ENCODE peak calls at places on chromosome 22, in nine cellular contexts. One of them, this sample, is unnamed. For H3K4me1, the result is how much of the 10 kb centered on the place peaks cover.

GRCh38 chr22:39518996-39519680 is 1.2 kb upstream of the ATF4 start:
- DNase-seq in CD8-positive, alpha-beta T cell: no peak
- DNase-seq in spleen: no peak
- DNase-seq in adipocyte: no peak
- DNase-seq in OCI-LY7: peak
- DNase-seq in breast epithelium: no peak
- DNase-seq in CD4-positive, CD25-positive, alpha-beta regulatory T cell: no peak
- DNase-seq in neural progenitor cell: peak
- DNase-seq in SJSA1: no peak
- DNase-seq in this sample: no peak

GRCh38 chr22:39139933-39140332 is 12.5 kb downstream of the CBX7 start:
- DNase-seq in CD8-positive, alpha-beta T cell: no peak
- DNase-seq in spleen: no peak
- DNase-seq in adipocyte: no peak
- DNase-seq in OCI-LY7: no peak
- DNase-seq in breast epithelium: no peak
- DNase-seq in CD4-positive, CD25-positive, alpha-beta regulatory T cell: no peak
- DNase-seq in neural progenitor cell: no peak
- DNase-seq in SJSA1: no peak
- DNase-seq in this sample: no peak

GRCh38 chr22:33357894-33358440 is 299.8 kb upstream of the SYN3 start:
- DNase-seq in CD8-positive, alpha-beta T cell: no peak
- DNase-seq in spleen: no peak
- DNase-seq in adipocyte: no peak
- DNase-seq in OCI-LY7: no peak
- DNase-seq in breast epithelium: no peak
- DNase-seq in CD4-positive, CD25-positive, alpha-beta regulatory T cell: no peak
- DNase-seq in neural progenitor cell: no peak
- DNase-seq in SJSA1: no peak
- DNase-seq in this sample: no peak

GRCh38 chr22:44671742-44672141 is 30.3 kb upstream of the PRR5 start:
- DNase-seq in CD8-positive, alpha-beta T cell: no peak
- DNase-seq in spleen: no peak
- DNase-seq in adipocyte: peak
- DNase-seq in OCI-LY7: no peak
- DNase-seq in breast epithelium: no peak
- DNase-seq in CD4-positive, CD25-positive, alpha-beta regulatory T cell: peak
- DNase-seq in neural progenitor cell: no peak
- DNase-seq in SJSA1: no peak
- DNase-seq in this sample: no peak

GRCh38 chr22:44409211-44409648 is 88.8 kb downstream of the RTL6 start:
- DNase-seq in CD8-positive, alpha-beta T cell: no peak
- DNase-seq in spleen: peak
- DNase-seq in adipocyte: no peak
- DNase-seq in OCI-LY7: no peak
- DNase-seq in breast epithelium: no peak
- DNase-seq in CD4-positive, CD25-positive, alpha-beta regulatory T cell: no peak
- DNase-seq in neural progenitor cell: no peak
- DNase-seq in SJSA1: no peak
- DNase-seq in this sample: no peak

GRCh38 chr22:18975434-18976196 is 39.5 kb upstream of the PRODH start:
- DNase-seq in CD8-positive, alpha-beta T cell: no peak
- DNase-seq in spleen: peak
- DNase-seq in adipocyte: no peak
- DNase-seq in OCI-LY7: no peak
- DNase-seq in breast epithelium: no peak
- DNase-seq in CD4-positive, CD25-positive, alpha-beta regulatory T cell: no peak
- DNase-seq in neural progenitor cell: no peak
- DNase-seq in SJSA1: no peak
- DNase-seq in this sample: no peak

GRCh38 chr22:46010177-46010867 is 33.4 kb upstream of the WNT7B start:
- DNase-seq in CD8-positive, alpha-beta T cell: no peak
- DNase-seq in spleen: peak
- DNase-seq in adipocyte: no peak
- DNase-seq in OCI-LY7: no peak
- DNase-seq in breast epithelium: no peak
- DNase-seq in CD4-positive, CD25-positive, alpha-beta regulatory T cell: no peak
- DNase-seq in neural progenitor cell: no peak
- DNase-seq in SJSA1: no peak
- DNase-seq in this sample: no peak

GRCh38 chr22:37260939-37261338 is 16.9 kb upstream of the RAC2 start:
- DNase-seq in CD8-positive, alpha-beta T cell: peak
- DNase-seq in spleen: peak
- DNase-seq in adipocyte: peak
- DNase-seq in OCI-LY7: peak
- DNase-seq in breast epithelium: no peak
- DNase-seq in CD4-positive, CD25-positive, alpha-beta regulatory T cell: peak
- DNase-seq in neural progenitor cell: peak
- DNase-seq in SJSA1: peak
- DNase-seq in this sample: peak

GRCh38 chr22:24427500-24428164 is at the start of gene ADORA2A:
- DNase-seq in CD8-positive, alpha-beta T cell: peak
- DNase-seq in spleen: peak
- DNase-seq in adipocyte: no peak
- DNase-seq in OCI-LY7: peak
- DNase-seq in breast epithelium: no peak
- DNase-seq in CD4-positive, CD25-positive, alpha-beta regulatory T cell: peak
- DNase-seq in neural progenitor cell: no peak
- DNase-seq in SJSA1: no peak
- DNase-seq in this sample: no peak

GRCh38 chr22:20577045-20577444 is 69.6 kb downstream of the MED15 start:
- DNase-seq in CD8-positive, alpha-beta T cell: no peak
- DNase-seq in spleen: peak
- DNase-seq in adipocyte: no peak
- DNase-seq in OCI-LY7: no peak
- DNase-seq in breast epithelium: no peak
- DNase-seq in CD4-positive, CD25-positive, alpha-beta regulatory T cell: no peak
- DNase-seq in neural progenitor cell: no peak
- DNase-seq in SJSA1: no peak
- DNase-seq in this sample: no peak

GRCh38 chr22:38831166-38831945 is 12.5 kb downstream of the NPTXR start:
- DNase-seq in CD8-positive, alpha-beta T cell: no peak
- DNase-seq in spleen: peak
- DNase-seq in adipocyte: peak
- DNase-seq in OCI-LY7: no peak
- DNase-seq in breast epithelium: no peak
- DNase-seq in CD4-positive, CD25-positive, alpha-beta regulatory T cell: no peak
- DNase-seq in neural progenitor cell: no peak
- DNase-seq in SJSA1: peak
- DNase-seq in this sample: no peak

DNA sequence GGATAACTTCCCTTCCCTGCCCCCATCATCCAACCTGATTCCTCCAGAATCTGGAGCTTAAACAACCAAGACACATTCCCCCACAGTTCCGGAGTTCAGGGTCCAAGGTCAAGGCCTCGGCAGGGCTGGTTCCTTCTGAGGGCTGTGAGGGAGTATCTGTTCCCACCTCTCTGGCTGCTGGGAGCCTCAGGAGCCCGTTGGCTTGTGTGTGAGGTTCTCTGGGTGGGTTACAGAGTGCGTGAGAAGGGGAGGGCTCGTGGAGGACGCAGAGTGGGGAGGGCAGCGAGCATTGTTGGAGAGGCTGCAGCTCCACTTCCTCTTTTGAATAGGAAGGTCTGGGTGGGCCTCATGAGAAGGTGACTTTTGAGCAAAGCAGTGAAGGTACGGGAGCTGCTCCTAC is 8.5 kb downstream of the SERHL2 start:
- DNase-seq in CD8-positive, alpha-beta T cell: no peak
- DNase-seq in spleen: no peak
- DNase-seq in adipocyte: no peak
- DNase-seq in OCI-LY7: peak
- DNase-seq in breast epithelium: no peak
- DNase-seq in CD4-positive, CD25-positive, alpha-beta regulatory T cell: no peak
- DNase-seq in neural progenitor cell: no peak
- DNase-seq in SJSA1: no peak
- DNase-seq in this sample: no peak
- H3K4me1 ChIP-seq in CD8-positive, alpha-beta T cell: under half
- H3K4me1 ChIP-seq in spleen: under half
- H3K4me1 ChIP-seq in adipocyte: under half
- H3K4me1 ChIP-seq in OCI-LY7: under half
- H3K4me1 ChIP-seq in breast epithelium: under half
- H3K4me1 ChIP-seq in CD4-positive, CD25-positive, alpha-beta regulatory T cell: under half
- H3K4me1 ChIP-seq in neural progenitor cell: under half
- H3K4me1 ChIP-seq in SJSA1: under half
- H3K4me1 ChIP-seq in this sample: under half

DNA sequence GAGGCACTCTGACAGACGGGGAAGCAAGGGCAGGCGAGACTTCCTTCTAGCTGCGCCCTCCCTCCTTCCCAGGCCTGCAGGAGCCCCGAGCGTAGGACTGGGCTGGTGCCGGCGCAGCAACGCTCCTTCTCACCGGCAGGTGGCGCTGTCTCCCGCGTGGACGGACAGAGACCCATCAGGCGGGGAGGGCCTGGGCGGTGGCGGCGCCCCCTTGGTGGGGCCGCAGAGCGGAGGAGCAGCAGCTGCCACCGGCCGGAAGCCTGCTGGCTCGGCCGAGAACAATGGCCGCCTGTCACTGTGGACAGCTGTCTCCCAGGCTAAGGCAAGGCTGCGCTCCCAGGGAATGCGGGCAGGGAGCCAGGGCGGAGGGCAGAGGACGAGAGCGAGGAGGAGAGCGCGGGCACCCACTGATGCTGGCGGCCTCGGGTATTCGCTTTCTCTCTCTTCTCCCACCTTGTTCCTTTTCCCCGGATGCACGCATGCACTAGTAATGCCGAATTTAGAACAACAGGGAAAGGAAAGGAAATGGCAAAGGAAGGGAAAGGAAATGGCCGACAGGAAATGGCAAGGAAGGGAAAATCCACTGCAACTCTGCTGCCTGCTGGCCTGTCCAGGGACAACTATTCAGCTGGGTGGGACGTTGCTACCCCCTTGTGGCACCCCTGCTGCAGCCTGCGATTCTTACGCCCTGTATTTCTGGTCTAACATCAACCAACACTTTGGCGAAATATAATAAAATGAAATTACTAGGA is 14.4 kb downstream of the PPM1F start:
- DNase-seq in CD8-positive, alpha-beta T cell: peak
- DNase-seq in spleen: peak
- DNase-seq in adipocyte: peak
- DNase-seq in OCI-LY7: peak
- DNase-seq in breast epithelium: peak
- DNase-seq in CD4-positive, CD25-positive, alpha-beta regulatory T cell: peak
- DNase-seq in neural progenitor cell: peak
- DNase-seq in SJSA1: peak
- DNase-seq in this sample: peak
- H3K4me1 ChIP-seq in CD8-positive, alpha-beta T cell: under half
- H3K4me1 ChIP-seq in spleen: half or more
- H3K4me1 ChIP-seq in adipocyte: half or more
- H3K4me1 ChIP-seq in OCI-LY7: under half
- H3K4me1 ChIP-seq in breast epithelium: under half
- H3K4me1 ChIP-seq in CD4-positive, CD25-positive, alpha-beta regulatory T cell: under half
- H3K4me1 ChIP-seq in neural progenitor cell: under half
- H3K4me1 ChIP-seq in SJSA1: under half
- H3K4me1 ChIP-seq in this sample: half or more

DNA sequence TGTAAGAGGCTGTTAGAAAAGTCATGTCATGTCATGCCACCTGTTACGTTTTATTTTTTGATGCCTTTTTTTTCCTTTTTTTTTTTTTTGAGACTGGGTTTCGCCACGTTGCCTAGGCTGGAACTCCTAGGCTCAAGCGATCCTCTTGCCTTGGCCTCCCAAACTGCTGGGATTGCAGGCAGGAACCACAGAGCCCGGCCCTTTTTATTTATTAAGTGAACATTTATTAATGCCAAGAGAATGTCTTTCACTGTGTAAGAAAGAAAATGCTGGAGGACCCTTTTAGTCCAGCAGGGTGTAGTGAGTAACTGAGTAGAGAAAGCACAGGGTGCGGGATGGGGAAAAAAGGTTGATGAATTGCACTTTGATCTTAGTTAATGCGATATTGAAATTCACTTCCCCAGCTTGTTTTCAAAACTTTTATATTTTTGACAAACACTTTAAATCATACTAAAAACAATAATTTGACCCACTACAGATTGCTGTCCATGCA is 2.3 kb upstream of the XBP1 start:
- DNase-seq in CD8-positive, alpha-beta T cell: no peak
- DNase-seq in spleen: no peak
- DNase-seq in adipocyte: no peak
- DNase-seq in OCI-LY7: peak
- DNase-seq in breast epithelium: no peak
- DNase-seq in CD4-positive, CD25-positive, alpha-beta regulatory T cell: no peak
- DNase-seq in neural progenitor cell: no peak
- DNase-seq in SJSA1: no peak
- DNase-seq in this sample: no peak
- H3K4me1 ChIP-seq in CD8-positive, alpha-beta T cell: under half
- H3K4me1 ChIP-seq in spleen: under half
- H3K4me1 ChIP-seq in adipocyte: under half
- H3K4me1 ChIP-seq in OCI-LY7: under half
- H3K4me1 ChIP-seq in breast epithelium: under half
- H3K4me1 ChIP-seq in CD4-positive, CD25-positive, alpha-beta regulatory T cell: under half
- H3K4me1 ChIP-seq in neural progenitor cell: under half
- H3K4me1 ChIP-seq in SJSA1: under half
- H3K4me1 ChIP-seq in this sample: under half

GRCh38 chr22:30302810-30303138 is 13.5 kb upstream of the CASTOR1 start:
- DNase-seq in CD8-positive, alpha-beta T cell: no peak
- DNase-seq in spleen: no peak
- DNase-seq in adipocyte: no peak
- DNase-seq in OCI-LY7: no peak
- DNase-seq in breast epithelium: peak
- DNase-seq in CD4-positive, CD25-positive, alpha-beta regulatory T cell: no peak
- DNase-seq in neural progenitor cell: no peak
- DNase-seq in SJSA1: no peak
- DNase-seq in this sample: no peak
- H3K4me1 ChIP-seq in CD8-positive, alpha-beta T cell: half or more
- H3K4me1 ChIP-seq in spleen: half or more
- H3K4me1 ChIP-seq in adipocyte: half or more
- H3K4me1 ChIP-seq in OCI-LY7: half or more
- H3K4me1 ChIP-seq in breast epithelium: under half
- H3K4me1 ChIP-seq in CD4-positive, CD25-positive, alpha-beta regulatory T cell: half or more
- H3K4me1 ChIP-seq in neural progenitor cell: under half
- H3K4me1 ChIP-seq in SJSA1: under half
- H3K4me1 ChIP-seq in this sample: half or more

This sample was measured in tibial artery.